ENCODE peak calls at places on chromosomes 16 and 17, in nine cellular contexts. V, R, J, B, L, G, P, F and N are unnamed samples.

GRCh38 chr16:84277244-84277823 is 17.3 kb upstream of the WFDC1 start:
- DNase-seq in F (peak; percentile 76), L (peak; percentile 53), R (peak; percentile 75), B (peak; percentile 82), G (peak; percentile 78), P (peak; percentile 71), V (peak; percentile 35), J (peak; percentile 92), N (peak; percentile 75)

GRCh38 chr17:74981979-74982662 is 5.3 kb upstream of the CDR2L start:
- DNase-seq in F (peak; percentile 77), L (peak; percentile 83), P (peak; percentile 96), R (peak; percentile 94), J (peak; percentile 94), B (peak; percentile 82), G (peak; percentile 83), V (peak; percentile 68), N (peak; percentile 80)

GRCh38 chr17:50637829-50638571 is 3.3 kb downstream of the ABCC3 start:
- DNase-seq in J (no peak), B (no peak), V (no peak), P (no peak), F (no peak), R (no peak), L (no peak), G (no peak), N (no peak)

GRCh38 chr17:19978206-19978802 is 676 bp upstream of the AKAP10 start:
- DNase-seq in G (no peak), P (peak; percentile 73), V (no peak), F (no peak), R (no peak), B (peak; percentile 79), J (peak; percentile 84), L (peak; percentile 31), N (peak; percentile 21)

GRCh38 chr16:3187798-3188674 is at the start of gene OR1F1:
- DNase-seq in R (peak; percentile 70), B (no peak), J (peak; percentile 72), P (peak; percentile 76), F (no peak), G (no peak), V (no peak), L (no peak), N (no peak)

GRCh38 chr17:59428896-59429460 is 97.5 kb downstream of the YPEL2 start:
- DNase-seq in R (no peak), L (no peak), G (no peak), P (no peak), J (no peak), F (no peak), V (no peak), B (no peak), N (no peak)

GRCh38 chr16:38941-39892 is 14.2 kb downstream of the POLR3K start:
- DNase-seq in B (peak; percentile 62), J (peak; percentile 92), P (no peak), V (no peak), G (no peak), F (peak; percentile 77), L (peak; percentile 39), R (no peak), N (no peak)

GRCh38 chr17:12320286-12320685 is 299.6 kb downstream of the MAP2K4 start:
- DNase-seq in G (no peak), P (no peak), L (no peak), R (no peak), F (no peak), B (no peak), J (no peak), V (no peak), N (no peak)

GRCh38 chr17:57440522-57441269 is 184.4 kb downstream of the MSI2 start:
- DNase-seq in J (peak; percentile 80), L (peak; percentile 78), B (peak; percentile 47), V (peak; percentile 52), F (peak; percentile 38), R (peak; percentile 80), G (peak; percentile 75), P (peak; percentile 87), N (peak; percentile 70)

GRCh38 chr16:79542196-79542859 is 58.2 kb downstream of the MAF start:
- DNase-seq in G (peak; percentile 76), B (no peak), V (no peak), L (no peak), J (no peak), F (peak; percentile 27), P (no peak), R (no peak), N (peak; percentile 58)

GRCh38 chr16:78684655-78685400 is 585.4 kb downstream of the WWOX start:
- DNase-seq in P (no peak), R (no peak), J (no peak), V (peak; percentile 55), B (no peak), L (no peak), G (peak; percentile 67), F (no peak), N (peak; percentile 52)

GRCh38 chr16:11546522-11547485 is 39.9 kb downstream of the LITAF start:
- DNase-seq in B (no peak), G (no peak), F (no peak), R (no peak), L (no peak), V (no peak), J (no peak), P (no peak), N (no peak)

GRCh38 chr17:19002191-19002590 is 2.4 kb downstream of the FAM83G start:
- DNase-seq in B (no peak), L (no peak), J (no peak), F (no peak), R (no peak), V (no peak), G (no peak), P (no peak), N (no peak)

GRCh38 chr17:17001874-17002520 is 30.1 kb upstream of the TNFRSF13B start:
- DNase-seq in L (peak; percentile 80), F (peak; percentile 84), P (peak; percentile 92), G (peak; percentile 85), J (peak; percentile 95), V (peak; percentile 80), R (peak; percentile 66), B (peak; percentile 88), N (peak; percentile 87)

GRCh38 chr16:28181557-28181914 is 30.2 kb downstream of the XPO6 start:
- DNase-seq in J (no peak), R (no peak), L (no peak), V (peak; percentile 32), P (no peak), G (no peak), F (no peak), B (no peak), N (no peak)

GRCh38 chr17:6365187-6365943 is 69.6 kb downstream of the AIPL1 start:
- DNase-seq in G (no peak), L (no peak), J (no peak), F (no peak), R (no peak), V (no peak), B (no peak), P (no peak), N (no peak)

GRCh38 chr17:4375039-4375748 is 8.7 kb upstream of the UBE2G1 start:
- DNase-seq in G (no peak), R (no peak), V (no peak), L (peak; percentile 61), F (peak; percentile 37), B (peak; percentile 13), J (no peak), P (no peak), N (no peak)

GRCh38 chr17:37713624-37714023 is 31.2 kb downstream of the HNF1B start:
- DNase-seq in V (no peak), F (no peak), P (no peak), B (peak; percentile 88), L (no peak), G (no peak), R (no peak), J (no peak), N (no peak)

GRCh38 chr16:81676571-81677374 is 102.3 kb upstream of the PLCG2 start:
- DNase-seq in B (no peak), J (no peak), V (no peak), R (no peak), P (no peak), F (no peak), L (no peak), G (no peak), N (no peak)
- H3K4me1 ChIP-seq in B (peaks cover 40% of the 10 kb centered on the region), J (peaks cover 35% of the 10 kb centered on the region), V (no peaks in the 10 kb centered on the region), R (no peaks in the 10 kb centered on the region), P (no peaks in the 10 kb centered on the region), F (peaks cover 11% of the 10 kb centered on the region), L (no peaks in the 10 kb centered on the region), G (no peaks in the 10 kb centered on the region), N (no peaks in the 10 kb centered on the region)

GRCh38 chr17:77507116-77507885 is 366.5 kb downstream of the SEC14L1 start:
- DNase-seq in R (peak; percentile 4), V (peak; percentile 11), L (no peak), G (peak; percentile 45), P (peak; percentile 66), B (no peak), F (peak; percentile 3), J (peak; percentile 40), N (no peak)
- TF ChIP-seq CTCF in R (no peak), V (no peak), L (no peak), G (no peak), P (peak; percentile 43), B (no peak), F (no peak), J (no peak), N (no peak)

DNA sequence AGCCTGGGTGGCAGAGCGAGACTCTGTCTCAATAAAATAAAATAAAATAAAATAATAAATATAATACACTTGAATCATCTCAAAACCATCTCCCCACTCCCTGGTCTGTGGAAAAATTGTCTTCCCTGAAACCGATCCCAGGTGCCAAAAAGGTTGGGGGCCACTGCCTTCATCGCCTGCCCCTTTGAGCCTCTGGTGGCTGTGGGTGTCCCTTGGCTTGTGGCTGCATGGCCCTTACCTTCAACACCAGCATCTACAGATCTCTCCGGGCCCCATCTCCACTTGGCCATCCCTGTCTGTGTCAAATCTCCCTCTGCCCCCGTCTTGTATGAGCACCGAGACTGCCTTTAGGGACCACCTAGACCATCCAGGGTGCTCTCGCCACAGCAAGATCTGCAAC is 177.3 kb downstream of the SEC14L1 start:
- DNase-seq in V (no peak), B (no peak), J (peak; percentile 57), R (no peak), F (peak; percentile 8), G (peak; percentile 60), L (no peak), P (no peak), N (no peak)
- H3K4me1 ChIP-seq in V (peaks cover 32% of the 10 kb centered on the region), B (peaks cover 62% of the 10 kb centered on the region), J (peaks cover 93% of the 10 kb centered on the region), R (peaks cover 30% of the 10 kb centered on the region), F (peaks cover 66% of the 10 kb centered on the region), G (peaks cover 77% of the 10 kb centered on the region), L (no peaks in the 10 kb centered on the region), P (peaks cover 4% of the 10 kb centered on the region), N (peaks cover 39% of the 10 kb centered on the region)

DNA sequence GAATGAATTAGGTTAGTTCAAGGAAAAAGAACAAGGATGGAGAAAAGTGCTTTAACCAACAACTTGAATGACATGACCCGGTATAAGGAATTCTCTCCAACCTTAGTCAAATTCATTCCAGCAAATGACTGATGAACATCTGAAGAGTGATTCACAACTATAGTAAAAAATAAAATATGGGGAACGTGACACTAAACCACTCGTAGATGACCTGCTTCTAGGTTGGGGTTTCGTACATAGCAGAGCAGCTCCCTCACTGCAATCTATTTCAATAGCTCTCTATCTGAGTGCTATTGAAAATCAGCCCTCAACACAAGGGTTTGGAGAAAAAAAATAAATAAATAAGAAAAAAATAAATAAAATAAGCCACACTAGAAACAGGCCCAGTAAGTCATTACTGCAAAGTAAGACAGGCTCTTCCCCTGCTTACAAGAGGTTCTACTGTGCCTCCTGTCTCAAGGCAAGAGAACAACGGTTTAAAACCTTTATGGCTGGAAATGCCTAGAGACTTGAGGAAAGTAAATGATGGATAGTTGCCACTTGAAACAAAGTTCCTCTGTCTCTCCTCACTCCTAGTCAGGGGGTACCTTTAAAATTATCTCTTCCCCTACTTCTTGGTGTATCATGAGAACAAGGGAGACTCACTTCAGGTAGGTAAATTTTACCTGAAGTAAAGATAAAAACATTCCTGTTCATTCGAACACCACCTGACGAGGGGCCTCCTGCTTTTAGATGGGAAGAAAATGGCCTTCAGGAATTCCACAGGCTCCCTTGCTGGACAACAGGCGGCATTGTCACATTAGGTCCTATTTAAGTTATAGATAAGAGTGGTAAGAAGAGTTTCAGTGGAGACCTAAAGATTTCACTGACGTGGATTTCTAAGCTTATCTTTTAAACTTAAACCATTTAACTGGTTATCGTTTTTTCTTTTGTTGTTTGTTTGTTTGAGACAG is 20.5 kb downstream of the COG7 start:
- DNase-seq in V (no peak), J (no peak), R (no peak), G (no peak), B (no peak), L (no peak), F (no peak), P (no peak), N (no peak)
- TF ChIP-seq CTCF in V (no peak), J (no peak), R (peak; percentile 48), G (no peak), B (no peak), L (no peak), F (no peak), P (no peak), N (peak; percentile 22)